ENCODE peak calls at places on chromosomes 1 and 21, in seven cellular contexts. N is psoas muscle; E is iPS-NIHi11; O is iPS DF 19.7; J is amniotic stem cell; U is activated T-cell treated with anti-CD3 and anti-CD28 coated beads, Interleukin-2, amount 50 U/mL, for 72 hours; W is germinal center. D is an unnamed sample.

GRCh38 chr1:91124989-91125417 is 103.2 kb upstream of the ZNF644 start:
- DNase-seq in E (no peak), U (peak; percentile 61), N (no peak), W (no peak), O (no peak), J (no peak), D (peak; percentile 1)

GRCh38 chr1:50779811-50780210 is 180.3 kb downstream of the FAF1 start:
- DNase-seq in E (no peak), J (no peak), O (no peak), N (no peak), W (no peak), U (no peak), D (no peak)

GRCh38 chr1:156860113-156860638 is 489 bp upstream of the NTRK1 start:
- DNase-seq in O (no peak), W (peak; percentile 73), J (no peak), N (peak; percentile 44), U (peak; percentile 74), E (peak; percentile 83), D (no peak)

GRCh38 chr1:151989131-151989868 is 4.4 kb downstream of the S100A10 start:
- DNase-seq in O (no peak), N (peak; percentile 79), W (no peak), J (peak; percentile 74), E (no peak), U (peak; percentile 66), D (peak; percentile 85)

GRCh38 chr1:239899747-239900146 is 191.9 kb upstream of the FMN2 start:
- DNase-seq in O (no peak), W (no peak), N (no peak), J (no peak), E (no peak), U (no peak), D (no peak)

GRCh38 chr1:92444351-92444750 is 42.4 kb downstream of the GFI1 start:
- DNase-seq in U (no peak), E (no peak), J (no peak), W (no peak), N (no peak), O (no peak), D (no peak)

GRCh38 chr1:229068266-229069043 is 202.5 kb upstream of the RAB4A start:
- DNase-seq in N (peak; percentile 34), J (no peak), W (no peak), U (no peak), O (no peak), E (no peak), D (peak; percentile 49)

GRCh38 chr1:89112871-89113613 is 12.9 kb downstream of the GBP2 start:
- DNase-seq in E (no peak), O (no peak), W (no peak), J (no peak), N (no peak), U (no peak), D (no peak)

GRCh38 chr1:54120698-54121481 is 31.9 kb downstream of the CDCP2 start:
- DNase-seq in O (no peak), J (no peak), E (no peak), W (no peak), U (no peak), N (no peak), D (no peak)

GRCh38 chr1:54980528-54981241 is at the start of gene TMEM61:
- DNase-seq in J (no peak), E (peak; percentile 70), W (no peak), U (no peak), O (no peak), N (no peak), D (no peak)

GRCh38 chr1:35726814-35727433 is 8.2 kb upstream of the C1orf216 start:
- DNase-seq in U (peak; percentile 37), O (no peak), W (peak; percentile 63), N (peak; percentile 34), E (peak; percentile 82), J (no peak), D (peak; percentile 41)

GRCh38 chr1:153697191-153697872 is 18.8 kb downstream of the NPR1 start:
- DNase-seq in W (no peak), J (no peak), U (no peak), O (no peak), E (peak; percentile 75), N (peak; percentile 73), D (no peak)

GRCh38 chr1:219555031-219555667 is 57.8 kb downstream of the ZC3H11B start:
- DNase-seq in W (no peak), J (peak; percentile 18), U (no peak), N (no peak), O (peak; percentile 60), E (peak; percentile 72), D (peak; percentile 65)

GRCh38 chr1:229556551-229556950 is 2.0 kb downstream of the ABCB10 start:
- DNase-seq in U (peak; percentile 5), E (no peak), J (no peak), W (no peak), N (no peak), O (no peak), D (no peak)

GRCh38 chr1:234696986-234697385 is 87.0 kb upstream of the IRF2BP2 start:
- DNase-seq in U (no peak), E (no peak), J (no peak), N (no peak), W (no peak), O (no peak), D (peak; percentile 26)

GRCh38 chr1:12601690-12602632 is 16.0 kb downstream of the DHRS3 start:
- DNase-seq in O (no peak), N (no peak), W (no peak), U (peak; percentile 21), E (no peak), J (no peak), D (peak; percentile 92)

GRCh38 chr1:44676484-44677200 is 2.1 kb downstream of the ARMH1 start:
- DNase-seq in N (no peak), W (no peak), J (no peak), E (no peak), U (no peak), O (no peak), D (peak; percentile 86)

GRCh38 chr1:210445485-210445884 is 116.8 kb downstream of the HHAT start:
- DNase-seq in N (no peak), W (no peak), O (no peak), U (no peak), J (no peak), E (no peak), D (no peak)

GRCh38 chr1:67937651-67938050 is 104.4 kb upstream of the GNG12 start:
- DNase-seq in O (no peak), W (no peak), J (no peak), N (no peak), U (no peak), E (no peak), D (no peak)

GRCh38 chr21:38914531-38915385 is 109.0 kb downstream of the ETS2 start:
- DNase-seq in U (peak; percentile 59), N (no peak), O (no peak), J (no peak), E (peak; percentile 50), W (no peak), D (no peak)

GRCh38 chr1:111191496-111191895 is 8.9 kb downstream of the DENND2D start:
- DNase-seq in N (no peak), O (no peak), J (peak; percentile 55), W (no peak), E (no peak), U (no peak), D (peak; percentile 84)

GRCh38 chr1:41274827-41275519 is 32.9 kb upstream of the SCMH1 start:
- DNase-seq in O (no peak), W (no peak), E (no peak), U (no peak), N (no peak), J (no peak), D (peak; percentile 12)

GRCh38 chr1:111798580-111798979 is 42.9 kb downstream of the DDX20 start:
- DNase-seq in J (no peak), O (no peak), E (no peak), U (no peak), N (no peak), W (no peak), D (no peak)

GRCh38 chr1:154870117-154870571 is at the start of gene KCNN3:
- DNase-seq in O (peak; percentile 91), W (peak; percentile 97), U (peak; percentile 76), N (peak; percentile 95), J (no peak), E (peak; percentile 99), D (peak; percentile 74)

GRCh38 chr1:221272940-221273339 is 393.7 kb downstream of the HLX start:
- DNase-seq in N (no peak), O (no peak), E (no peak), J (no peak), U (no peak), W (no peak), D (no peak)

GRCh38 chr1:185681034-185681633 is 53.1 kb upstream of the HMCN1 start:
- DNase-seq in N (no peak), U (peak; percentile 16), W (no peak), J (peak; percentile 2), E (peak; percentile 38), O (no peak), D (peak; percentile 24)

GRCh38 chr1:224609333-224609732 is 6.8 kb upstream of the CNIH3 start:
- DNase-seq in O (no peak), J (no peak), E (no peak), W (no peak), U (no peak), N (no peak), D (peak; percentile 58)

GRCh38 chr21:34344058-34344425 is 19.8 kb upstream of the KCNE2 start:
- DNase-seq in U (no peak), J (no peak), W (no peak), O (no peak), N (no peak), E (no peak), D (no peak)

GRCh38 chr1:167479331-167479979 is 38.9 kb downstream of the CD247 start:
- DNase-seq in O (no peak), W (no peak), J (no peak), N (no peak), E (no peak), U (no peak), D (no peak)

GRCh38 chr1:151398691-151399065 is 695 bp upstream of the PSMB4 start:
- DNase-seq in O (no peak), E (no peak), U (no peak), W (no peak), N (no peak), J (no peak), D (no peak)